ENCODE peak calls at places on chromosomes 1 and 21, in ten cellular contexts. N is astrocyte, K is lung, X is psoas muscle, Z is brain microvascular endothelial cell, C is cardiac muscle cell, B is endodermal cell, E is small intestine, S is hepatocyte, H is fibroblast of lung. U is an unnamed sample.

GRCh38 chr1:244444854-244445253 is 6.9 kb downstream of the ADSS2 start:
- DNase-seq in N (no peak), K (no peak), X (no peak), Z (no peak), C (no peak), B (no peak), E (no peak), S (no peak), H (peak; percentile 20), U (no peak)

GRCh38 chr1:36989260-36989659 is 45.1 kb downstream of the GRIK3 start:
- DNase-seq in N (no peak), K (peak; percentile 32), X (no peak), Z (no peak), C (no peak), B (no peak), E (no peak), S (no peak), H (no peak), U (no peak)

GRCh38 chr1:52748119-52748518 is 21.9 kb downstream of the ZYG11B start:
- DNase-seq in N (no peak), K (no peak), X (no peak), Z (no peak), C (peak; percentile 19), B (no peak), E (no peak), S (no peak), H (no peak), U (no peak)

GRCh38 chr21:39020751-39021474 is 162.3 kb downstream of the PSMG1 start:
- DNase-seq in N (peak; percentile 67), K (peak; percentile 49), X (no peak), Z (peak; percentile 47), C (peak; percentile 86), B (peak; percentile 77), E (no peak), S (no peak), H (peak; percentile 76), U (no peak)

GRCh38 chr1:201327687-201328240 is 44.5 kb downstream of the PKP1 start:
- DNase-seq in N (no peak), K (no peak), X (no peak), Z (no peak), C (no peak), B (no peak), E (no peak), S (no peak), H (no peak), U (no peak)

GRCh38 chr1:25082216-25082899 is 149.9 kb downstream of the SYF2 start:
- DNase-seq in N (peak; percentile 68), K (no peak), X (no peak), Z (no peak), C (no peak), B (no peak), E (no peak), S (no peak), H (peak; percentile 79), U (no peak)

GRCh38 chr1:237712082-237712481 is 178.6 kb downstream of the ZP4 start:
- DNase-seq in N (no peak), K (no peak), X (no peak), Z (no peak), C (no peak), B (no peak), E (no peak), S (no peak), H (no peak), U (no peak)

GRCh38 chr1:1127551-1128451 is 11.9 kb upstream of the C1orf159 start:
- DNase-seq in N (no peak), K (no peak), X (peak; percentile 50), Z (no peak), C (no peak), B (no peak), E (peak; percentile 37), S (no peak), H (no peak), U (no peak)

GRCh38 chr1:151619489-151620093 is 7.7 kb downstream of the SNX27 start:
- DNase-seq in N (peak; percentile 55), K (no peak), X (no peak), Z (peak; percentile 43), C (peak; percentile 56), B (no peak), E (no peak), S (peak; percentile 56), H (peak; percentile 62), U (no peak)

GRCh38 chr1:8976338-8976737 is 30.7 kb downstream of the CA6 start:
- DNase-seq in N (no peak), K (no peak), X (no peak), Z (no peak), C (no peak), B (no peak), E (no peak), S (no peak), H (no peak), U (no peak)

GRCh38 chr1:211788626-211789025 is 41.9 kb downstream of the LPGAT1 start:
- DNase-seq in N (no peak), K (no peak), X (no peak), Z (no peak), C (peak; percentile 14), B (no peak), E (no peak), S (no peak), H (no peak), U (no peak)
- H3K27ac ChIP-seq in N (no peak overlapping the region), K (no peak overlapping the region), X (no peak overlapping the region), Z (no peak overlapping the region), C (no peak overlapping the region), B (no peak overlapping the region), E (no peak overlapping the region), S (no peak overlapping the region), H (no peak overlapping the region), U (no peak overlapping the region)

GRCh38 chr1:60483471-60483870 is 409.9 kb upstream of the C1orf87 start:
- DNase-seq in N (no peak), K (no peak), X (no peak), Z (no peak), C (no peak), B (no peak), E (no peak), S (no peak), H (no peak), U (no peak)

GRCh38 chr1:60488857-60489256 is 415.3 kb upstream of the C1orf87 start:
- DNase-seq in N (no peak), K (no peak), X (no peak), Z (no peak), C (peak; percentile 73), B (no peak), E (no peak), S (no peak), H (no peak), U (no peak)

DNA sequence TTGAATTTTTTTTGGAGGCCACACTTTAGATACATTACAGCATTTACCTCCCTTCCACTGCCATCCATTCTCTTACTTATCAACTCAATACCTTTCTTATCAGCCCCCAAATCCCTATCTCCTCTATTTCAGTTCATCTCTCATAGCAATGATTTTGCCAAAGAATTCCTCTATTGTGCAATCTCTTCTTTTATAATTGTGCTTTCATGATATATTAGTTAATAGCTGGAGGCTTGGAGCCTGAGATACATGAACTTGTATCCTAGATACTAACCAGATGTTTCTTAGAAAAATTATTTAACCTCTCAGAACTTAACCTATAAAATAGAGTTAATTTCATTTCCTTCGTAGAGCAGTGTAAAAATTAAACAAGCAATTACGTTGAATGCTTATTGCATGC is 414.4 kb upstream of the C1orf87 start:
- DNase-seq in N (no peak), K (no peak), X (no peak), Z (no peak), C (no peak), B (no peak), E (no peak), S (no peak), H (no peak), U (no peak)
- H3K4me3 ChIP-seq in N (no peak overlapping the region), K (no peak overlapping the region), X (no peak overlapping the region), Z (no peak overlapping the region), C (no peak overlapping the region), B (no peak overlapping the region), E (no peak overlapping the region), S (no peak overlapping the region), H (no peak overlapping the region), U (no peak overlapping the region)

DNA sequence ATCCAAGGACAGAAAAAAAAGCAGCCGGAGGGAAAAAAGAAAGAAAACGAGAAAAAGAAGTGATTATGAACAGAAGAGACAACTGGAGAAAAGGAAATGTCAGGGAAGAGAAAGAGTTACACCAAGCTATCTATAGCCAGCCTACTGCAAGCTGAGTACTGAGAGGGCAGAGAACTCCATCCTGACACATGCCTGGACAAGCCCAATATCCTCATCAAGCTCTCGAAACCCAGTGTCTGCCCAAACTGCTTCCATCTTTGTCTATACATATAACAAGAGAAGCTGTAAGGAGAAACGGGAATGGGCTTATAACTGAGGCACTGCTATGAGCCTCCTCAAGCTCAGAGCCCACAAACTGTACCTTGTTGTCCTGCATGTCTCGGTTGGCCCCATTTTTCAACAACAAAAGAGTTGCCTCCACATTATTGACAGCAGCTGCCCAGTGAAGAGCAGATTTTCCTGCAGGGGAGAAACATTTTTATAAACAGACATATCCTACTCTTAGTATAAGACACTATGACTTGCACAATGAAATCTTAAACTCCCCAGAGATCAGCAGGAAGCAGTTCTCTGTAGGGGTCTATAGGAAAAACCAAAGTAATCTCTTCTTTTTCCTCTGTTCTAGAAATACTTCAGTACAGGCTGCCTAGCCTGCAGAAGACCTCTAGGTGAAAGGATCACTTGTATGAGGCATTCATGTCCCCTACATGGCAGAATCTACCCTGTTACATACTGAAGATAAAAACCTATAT is 21.2 kb upstream of the ADAM30 start:
- DNase-seq in N (no peak), K (no peak), X (no peak), Z (no peak), C (no peak), B (no peak), E (no peak), S (no peak), H (no peak), U (no peak)
- H3K36me3 ChIP-seq in N (peaks cover 79% of the 10 kb centered on the region), K (peaks cover 34% of the 10 kb centered on the region), X (peaks cover 12% of the 10 kb centered on the region), Z (peaks cover 97% of the 10 kb centered on the region), C (peaks cover 70% of the 10 kb centered on the region), B (peaks cover 83% of the 10 kb centered on the region), E (peaks cover 17% of the 10 kb centered on the region), S (peaks cover 15% of the 10 kb centered on the region), H (peaks cover 34% of the 10 kb centered on the region), U (peaks cover 55% of the 10 kb centered on the region)

GRCh38 chr1:226422478-226422877 is 14.6 kb upstream of the PARP1 start:
- DNase-seq in N (no peak), K (no peak), X (no peak), Z (no peak), C (no peak), B (peak; percentile 26), E (no peak), S (no peak), H (no peak), U (no peak)

GRCh38 chr1:226425004-226425378 is 17.1 kb upstream of the PARP1 start:
- DNase-seq in N (no peak), K (no peak), X (no peak), Z (no peak), C (no peak), B (no peak), E (no peak), S (no peak), H (no peak), U (no peak)

GRCh38 chr1:226425431-226426031 is 17.6 kb upstream of the PARP1 start:
- DNase-seq in N (no peak), K (no peak), X (no peak), Z (no peak), C (no peak), B (no peak), E (no peak), S (no peak), H (no peak), U (no peak)

GRCh38 chr1:226427131-226427530 is 19.2 kb upstream of the PARP1 start:
- DNase-seq in N (no peak), K (no peak), X (no peak), Z (no peak), C (no peak), B (no peak), E (no peak), S (no peak), H (no peak), U (no peak)

GRCh38 chr1:226424228-226425003 is 16.5 kb upstream of the PARP1 start:
- DNase-seq in N (peak; percentile 47), K (no peak), X (no peak), Z (no peak), C (peak; percentile 60), B (peak; percentile 54), E (peak; percentile 63), S (peak; percentile 59), H (peak; percentile 61), U (no peak)
- H3K27ac ChIP-seq in N (no peak overlapping the region), K (no peak overlapping the region), X (no peak overlapping the region), Z (no peak overlapping the region), C (no peak overlapping the region), B (no peak overlapping the region), E (no peak overlapping the region), S (no peak overlapping the region), H (no peak overlapping the region), U (no peak overlapping the region)

U was measured in WERI-Rb-1.